ENCODE peak calls at places on chromosomes 7 and 10, in eight cellular contexts. X is body of pancreas, I is aorta, U is heart right ventricle, M is cardiac muscle cell, W is esophagus squamous epithelium, N is SJSA1, J is OCI-LY7. L is an unnamed sample.

GRCh38 chr7:64869121-64869725 is 33.9 kb upstream of the ZNF273 start:
- DNase-seq in U (no peak), N (no peak), I (peak; percentile 23), X (no peak), M (no peak), J (no peak), W (no peak), L (no peak)

GRCh38 chr10:118662228-118663035 is 67.0 kb upstream of the PRLHR start:
- DNase-seq in J (no peak), M (no peak), X (no peak), N (no peak), U (no peak), I (no peak), W (no peak), L (peak; percentile 45)

GRCh38 chr7:155166108-155166507 is 96.0 kb downstream of the HTR5A start:
- DNase-seq in M (no peak), J (no peak), X (no peak), U (no peak), W (no peak), N (no peak), I (no peak), L (no peak)

GRCh38 chr10:75434292-75434691 is 2.9 kb downstream of the LRMDA start:
- DNase-seq in X (no peak), W (no peak), I (no peak), J (no peak), N (no peak), M (no peak), U (no peak), L (no peak)

GRCh38 chr10:7756360-7756992 is 31.3 kb downstream of the KIN start:
- DNase-seq in J (peak; percentile 41), N (no peak), W (no peak), X (peak; percentile 63), U (no peak), M (no peak), I (no peak), L (peak; percentile 5)

GRCh38 chr7:68783671-68784070 is 814.6 kb upstream of the AUTS2 start:
- DNase-seq in U (no peak), M (no peak), W (no peak), I (no peak), N (no peak), J (no peak), X (no peak), L (no peak)

GRCh38 chr7:148527717-148528168 is 62.8 kb upstream of the C7orf33 start:
- DNase-seq in I (peak; percentile 81), W (peak; percentile 39), N (peak; percentile 37), J (peak; percentile 81), M (peak; percentile 77), U (peak; percentile 50), X (peak; percentile 87), L (peak; percentile 75)

GRCh38 chr10:114876602-114877300 is 55.2 kb downstream of the FHIP2A start:
- DNase-seq in U (peak; percentile 54), J (peak; percentile 61), X (peak; percentile 66), N (peak; percentile 57), I (peak; percentile 87), W (no peak), M (peak; percentile 81), L (peak; percentile 13)

GRCh38 chr10:91740353-91740924 is 57.8 kb upstream of the TNKS2 start:
- DNase-seq in I (peak; percentile 68), J (no peak), N (no peak), X (no peak), U (no peak), M (no peak), W (no peak), L (no peak)

GRCh38 chr10:106705576-106706526 is 458.7 kb downstream of the SORCS1 start:
- DNase-seq in I (no peak), J (peak; percentile 56), X (peak; percentile 69), U (peak; percentile 20), M (peak; percentile 84), N (peak; percentile 11), W (no peak), L (no peak)

GRCh38 chr7:12062062-12062461 is 149.0 kb upstream of the TMEM106B start:
- DNase-seq in U (no peak), N (no peak), M (no peak), I (no peak), W (no peak), X (no peak), J (no peak), L (no peak)

GRCh38 chr10:31999261-31999660 is 57.0 kb downstream of the KIF5B start:
- DNase-seq in M (no peak), I (no peak), N (no peak), W (no peak), U (no peak), J (no peak), X (no peak), L (no peak)

GRCh38 chr10:114766470-114766869 is 55.1 kb upstream of the FHIP2A start:
- DNase-seq in M (no peak), W (no peak), U (no peak), N (no peak), X (peak; percentile 25), J (no peak), I (no peak), L (no peak)

GRCh38 chr10:102227050-102227449 is 951 bp downstream of the ELOVL3 start:
- DNase-seq in U (no peak), J (no peak), W (no peak), X (no peak), N (no peak), M (no peak), I (no peak), L (no peak)

DNA sequence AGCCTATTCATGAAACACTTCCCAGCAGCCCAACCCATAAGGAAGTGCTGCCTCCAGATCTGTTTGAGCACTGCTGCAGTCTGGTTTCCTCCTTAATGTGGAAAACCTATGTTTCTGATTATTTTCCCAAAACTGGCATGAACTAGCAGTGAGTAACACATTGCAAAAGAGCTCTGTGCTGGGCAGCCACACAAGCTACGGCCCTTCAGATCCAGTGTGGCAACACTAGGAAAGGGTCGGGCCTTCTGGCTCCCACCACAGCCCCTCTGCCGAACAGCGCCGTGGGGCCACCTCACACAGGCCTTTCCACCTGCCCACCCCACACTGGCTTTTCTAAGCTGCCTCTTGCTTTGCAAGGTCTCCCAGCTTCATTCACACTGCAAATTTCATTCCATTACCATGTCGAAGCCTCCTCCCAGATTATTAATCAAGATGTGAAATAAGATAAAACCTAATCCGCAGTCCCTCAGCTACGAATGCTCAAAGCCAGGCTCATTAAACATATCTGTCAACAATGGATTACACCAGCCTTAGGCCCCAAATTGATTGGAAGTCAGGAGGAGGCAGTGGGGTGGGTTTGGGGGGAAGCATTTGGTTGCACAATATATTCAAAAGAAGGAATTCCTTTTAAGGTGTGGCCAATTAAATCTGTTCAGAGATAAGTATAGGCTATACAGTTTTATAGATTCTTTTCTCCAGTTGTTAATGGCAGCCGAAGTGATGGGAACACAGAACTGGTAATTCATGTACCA is 223.8 kb downstream of the MTERF1 start:
- DNase-seq in J (no peak), W (no peak), U (no peak), I (peak; percentile 78), M (no peak), N (no peak), X (no peak), L (no peak)
- H3K4me1 ChIP-seq in J (no peaks in the 10 kb centered on the region), W (no peaks in the 10 kb centered on the region), U (no peaks in the 10 kb centered on the region), I (no peaks in the 10 kb centered on the region), M (peaks cover 13% of the 10 kb centered on the region), N (no peaks in the 10 kb centered on the region), X (no peaks in the 10 kb centered on the region), L (no peaks in the 10 kb centered on the region)

GRCh38 chr10:45111509-45111908 is 110.8 kb downstream of the ZNF22 start:
- DNase-seq in I (no peak), N (no peak), U (no peak), M (no peak), J (no peak), W (no peak), X (no peak), L (no peak)
- H3K36me3 ChIP-seq in I (no peaks in the 10 kb centered on the region), N (no peaks in the 10 kb centered on the region), U (no peaks in the 10 kb centered on the region), M (no peaks in the 10 kb centered on the region), J (no peaks in the 10 kb centered on the region), W (no peaks in the 10 kb centered on the region), X (no peaks in the 10 kb centered on the region), L (no peaks in the 10 kb centered on the region)

DNA sequence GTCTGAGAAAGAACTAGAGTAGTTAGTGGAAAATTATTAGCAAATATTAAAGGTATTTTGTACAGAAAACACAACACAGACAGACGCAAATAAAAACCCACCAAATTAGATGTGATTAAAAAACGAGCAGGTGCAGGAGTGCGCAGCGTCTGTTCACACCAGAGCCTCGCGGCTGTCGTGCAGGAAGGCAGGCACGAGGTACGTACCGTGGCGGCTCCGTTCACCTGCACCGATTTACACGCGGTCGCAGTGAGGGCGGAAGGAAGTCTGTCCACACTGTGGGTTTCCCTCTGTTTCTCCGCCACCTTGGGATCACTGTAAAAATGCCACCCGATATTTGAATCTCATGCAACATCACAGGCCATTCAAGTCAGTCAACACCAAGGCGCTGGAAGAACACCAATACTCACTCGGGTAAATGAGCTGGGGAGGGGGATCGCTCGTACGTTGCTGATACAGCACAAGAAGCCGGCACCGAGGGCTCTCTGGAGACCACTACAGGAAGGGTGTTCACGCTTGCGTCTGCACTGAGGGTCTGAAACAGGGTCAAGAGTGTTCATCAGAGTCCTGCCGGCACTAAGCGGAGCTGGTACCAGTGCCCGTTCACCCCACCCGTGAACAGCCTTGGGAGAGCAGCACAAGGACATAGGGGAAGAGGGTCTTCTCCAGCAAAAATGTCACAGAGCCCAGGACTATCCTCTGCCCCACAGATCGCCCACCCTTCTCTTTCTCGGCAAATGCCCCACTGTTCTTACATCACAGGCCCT is 116.8 kb downstream of the LARP4B start:
- DNase-seq in W (no peak), X (no peak), M (no peak), J (no peak), U (no peak), N (no peak), I (no peak), L (no peak)
- H3K4me3 ChIP-seq in W (no peak overlapping the region), X (no peak overlapping the region), M (no peak overlapping the region), J (no peak overlapping the region), U (no peak overlapping the region), N (no peak overlapping the region), I (no peak overlapping the region), L (no peak overlapping the region)

GRCh38 chr10:113052076-113052830 is 102.2 kb downstream of the TCF7L2 start:
- DNase-seq in U (no peak), M (no peak), W (no peak), N (peak; percentile 33), I (no peak), J (no peak), X (no peak), L (no peak)
- H3K4me1 ChIP-seq in U (peaks cover 77% of the 10 kb centered on the region), M (peaks cover 31% of the 10 kb centered on the region), W (peaks cover 8% of the 10 kb centered on the region), N (peaks cover 43% of the 10 kb centered on the region), I (peaks cover 10% of the 10 kb centered on the region), J (no peaks in the 10 kb centered on the region), X (peaks cover 4% of the 10 kb centered on the region), L (peaks cover 20% of the 10 kb centered on the region)

GRCh38 chr10:132113206-132113605 is 47.5 kb downstream of the JAKMIP3 start:
- DNase-seq in N (no peak), W (no peak), U (no peak), I (no peak), M (no peak), J (no peak), X (no peak), L (no peak)
- H3K36me3 ChIP-seq in N (no peaks in the 10 kb centered on the region), W (no peaks in the 10 kb centered on the region), U (no peaks in the 10 kb centered on the region), I (no peaks in the 10 kb centered on the region), M (no peaks in the 10 kb centered on the region), J (no peaks in the 10 kb centered on the region), X (no peaks in the 10 kb centered on the region), L (no peaks in the 10 kb centered on the region)

GRCh38 chr10:125231813-125232475 is 71.6 kb upstream of the CTBP2 start:
- DNase-seq in W (no peak), I (no peak), X (no peak), U (no peak), J (no peak), M (no peak), N (no peak), L (no peak)
- H3K4me3 ChIP-seq in W (no peak overlapping the region), I (no peak overlapping the region), X (no peak overlapping the region), U (no peak overlapping the region), J (no peak overlapping the region), M (no peak overlapping the region), N (no peak overlapping the region), L (no peak overlapping the region)

GRCh38 chr10:17673517-17674051 is 29.6 kb downstream of the STAM start:
- DNase-seq in N (peak; percentile 88), X (peak; percentile 2), U (no peak), W (no peak), J (no peak), I (no peak), M (peak; percentile 17), L (no peak)
- H3K4me1 ChIP-seq in N (peaks cover 48% of the 10 kb centered on the region), X (peaks cover 11% of the 10 kb centered on the region), U (peaks cover 72% of the 10 kb centered on the region), W (no peaks in the 10 kb centered on the region), J (no peaks in the 10 kb centered on the region), I (no peaks in the 10 kb centered on the region), M (peaks cover 22% of the 10 kb centered on the region), L (peaks cover 54% of the 10 kb centered on the region)

L was measured in CD4-positive, alpha-beta memory T cell.